ENCODE peak calls at places on chromosomes 7 and 10, in five cellular contexts. W is HCT116, E is sigmoid colon, C is K562, J is suprapubic skin. Z is an unnamed sample.

GRCh38 chr10:86962136-86962980 is 4.0 kb downstream of the SNCG start:
- DNase-seq in E (peak), W (no peak), J (peak), C (no peak), Z (peak)

GRCh38 chr7:11748884-11749283 is 83.1 kb downstream of the THSD7A start:
- DNase-seq in C (no peak), J (no peak), E (no peak), W (peak), Z (peak)

GRCh38 chr10:90959826-90960225 is 38.9 kb upstream of the ANKRD1 start:
- DNase-seq in E (no peak), C (no peak), W (no peak), J (no peak), Z (no peak)

GRCh38 chr10:96560970-96561887 is 25.6 kb downstream of the TM9SF3 start:
- DNase-seq in C (no peak), W (no peak), J (no peak), E (no peak), Z (no peak)

GRCh38 chr7:108091461-108091831 is 38.7 kb downstream of the LAMB4 start:
- DNase-seq in C (no peak), J (no peak), W (no peak), E (no peak), Z (no peak)

GRCh38 chr7:111920329-111920728 is 285.9 kb downstream of the DOCK4 start:
- DNase-seq in E (no peak), W (no peak), C (no peak), J (no peak), Z (no peak)

GRCh38 chr7:94912085-94912484 is 4.7 kb downstream of the PPP1R9A start:
- DNase-seq in E (no peak), J (no peak), C (no peak), W (no peak), Z (no peak)

GRCh38 chr7:114484226-114484625 is 69.6 kb downstream of the FOXP2 start:
- DNase-seq in C (no peak), E (no peak), J (no peak), W (no peak), Z (no peak)

GRCh38 chr7:100516135-100516812 is 22.7 kb upstream of the AGFG2 start:
- DNase-seq in J (peak), W (no peak), C (peak), E (peak), Z (no peak)

GRCh38 chr10:61397175-61397986 is 55.8 kb downstream of the TMEM26 start:
- DNase-seq in J (no peak), W (no peak), E (no peak), C (no peak), Z (peak)

GRCh38 chr10:117431160-117431559 is 55.9 kb upstream of the PDZD8 start:
- DNase-seq in J (no peak), W (peak), E (no peak), C (no peak), Z (peak)

GRCh38 chr7:55250313-55250712 is 114.8 kb upstream of the LANCL2 start:
- DNase-seq in J (no peak), W (peak), E (no peak), C (peak), Z (no peak)

GRCh38 chr10:76052798-76053473 is 621.5 kb downstream of the LRMDA start:
- DNase-seq in W (no peak), E (no peak), C (no peak), J (no peak), Z (no peak)

GRCh38 chr7:149715476-149715875 is 57.9 kb downstream of the ZNF467 start:
- DNase-seq in W (no peak), C (no peak), J (no peak), E (peak), Z (no peak)

GRCh38 chr7:36486336-36486735 is 96.7 kb downstream of the ANLN start:
- DNase-seq in W (no peak), J (no peak), E (no peak), C (no peak), Z (no peak)

GRCh38 chr10:129090618-129091366 is 376.2 kb upstream of the MGMT start:
- DNase-seq in J (no peak), W (no peak), E (no peak), C (no peak), Z (peak)

GRCh38 chr10:26637521-26638275 is 59.8 kb upstream of the PDSS1 start:
- DNase-seq in W (no peak), E (no peak), C (peak), J (no peak), Z (no peak)

GRCh38 chr7:79982151-79982770 is 152.4 kb upstream of the GNAI1 start:
- DNase-seq in W (no peak), C (no peak), E (no peak), J (no peak), Z (no peak)

GRCh38 chr7:69738396-69738889 is 140.2 kb downstream of the AUTS2 start:
- DNase-seq in J (no peak), W (no peak), E (no peak), C (no peak), Z (peak)

GRCh38 chr10:12973149-12973718 is 28.3 kb downstream of the CCDC3 start:
- DNase-seq in E (no peak), C (no peak), J (no peak), W (no peak), Z (peak)

GRCh38 chr10:74882427-74882826 is 56.0 kb downstream of the KAT6B start:
- DNase-seq in E (no peak), J (no peak), W (no peak), C (no peak), Z (no peak)

GRCh38 chr10:122558452-122558851 is 2.1 kb upstream of the DMBT1 start:
- DNase-seq in C (no peak), E (no peak), W (no peak), J (no peak), Z (no peak)

GRCh38 chr7:45923818-45924217 is 2.7 kb upstream of the IGFBP3 start:
- DNase-seq in J (no peak), W (no peak), E (no peak), C (no peak), Z (no peak)

GRCh38 chr7:120554960-120555571 is 282.1 kb downstream of the KCND2 start:
- DNase-seq in J (no peak), C (peak), W (peak), E (no peak), Z (peak)

GRCh38 chr7:107917770-107918651 is 27.0 kb downstream of the DLD start:
- DNase-seq in E (no peak), J (no peak), W (no peak), C (no peak), Z (no peak)

GRCh38 chr7:11206131-11206921 is 232.7 kb downstream of the PHF14 start:
- DNase-seq in E (no peak), W (no peak), J (no peak), C (no peak), Z (no peak)

GRCh38 chr10:12934777-12935176 is 66.7 kb downstream of the CCDC3 start:
- DNase-seq in C (no peak), W (no peak), J (no peak), E (no peak), Z (peak)

GRCh38 chr7:104217620-104218019 is 9.8 kb upstream of the ORC5 start:
- DNase-seq in J (no peak), C (no peak), E (no peak), W (no peak), Z (no peak)

GRCh38 chr10:93383562-93383981 is 98.6 kb downstream of the MYOF start:
- DNase-seq in J (no peak), W (no peak), C (no peak), E (no peak), Z (no peak)

GRCh38 chr10:24465899-24466615 is 257.1 kb downstream of the KIAA1217 start:
- DNase-seq in W (peak), E (no peak), C (no peak), J (no peak), Z (peak)

GRCh38 chr7:43018446-43018845 is 86.3 kb downstream of the MRPL32 start:
- DNase-seq in C (no peak), J (no peak), E (no peak), W (peak), Z (no peak)

GRCh38 chr10:114495303-114495702 is 91.0 kb upstream of the AFAP1L2 start:
- DNase-seq in E (no peak), J (no peak), C (no peak), W (no peak), Z (no peak)

GRCh38 chr7:4265056-4265455 is 417.0 kb upstream of the FOXK1 start:
- DNase-seq in C (no peak), W (no peak), E (no peak), J (no peak), Z (no peak)

GRCh38 chr10:44898665-44899064 is 12.5 kb upstream of the TMEM72 start:
- DNase-seq in W (no peak), J (no peak), C (no peak), E (no peak), Z (no peak)

GRCh38 chr7:3924277-3924676 is 623.2 kb downstream of the SDK1 start:
- DNase-seq in J (no peak), W (no peak), C (no peak), E (no peak), Z (no peak)

GRCh38 chr10:125023862-125024495 is 82.1 kb downstream of the ZRANB1 start:
- DNase-seq in E (peak), J (no peak), W (no peak), C (no peak), Z (no peak)

GRCh38 chr7:158863611-158864506 is 7.5 kb downstream of the DYNC2I1 start:
- DNase-seq in J (peak), C (peak), W (peak), E (peak), Z (peak)

GRCh38 chr10:28304032-28304571 is 1.2 kb upstream of the MPP7 start:
- DNase-seq in J (no peak), W (no peak), E (no peak), C (no peak), Z (no peak)

GRCh38 chr10:28300027-28300426 is 2.8 kb downstream of the MPP7 start:
- DNase-seq in W (no peak), J (no peak), C (peak), E (no peak), Z (no peak)

GRCh38 chr10:28305551-28305950 is 2.7 kb upstream of the MPP7 start:
- DNase-seq in W (no peak), J (no peak), C (no peak), E (no peak), Z (no peak)

GRCh38 chr10:28302012-28302667 is 724 bp downstream of the MPP7 start:
- DNase-seq in C (peak), W (no peak), J (no peak), E (no peak), Z (peak)

GRCh38 chr10:28302668-28303488 is at the start of gene MPP7:
- DNase-seq in E (peak), C (peak), W (peak), J (peak), Z (peak)
- TF ChIP-seq POLR2A in E (no peak), C (no peak), W (no peak), J (peak), Z (no peak)

GRCh38 chr7:35255417-35255798 is 1.5 kb upstream of the TBX20 start:
- DNase-seq in W (no peak), J (no peak), C (no peak), E (no peak), Z (no peak)

GRCh38 chr7:35254496-35255416 is 856 bp upstream of the TBX20 start:
- DNase-seq in W (no peak), C (no peak), J (no peak), E (no peak), Z (no peak)

GRCh38 chr7:35252584-35252983 is 1.3 kb downstream of the TBX20 start:
- DNase-seq in W (no peak), J (no peak), E (no peak), C (no peak), Z (no peak)

GRCh38 chr7:35253182-35253679 is 669 bp downstream of the TBX20 start:
- DNase-seq in W (no peak), E (no peak), J (no peak), C (no peak), Z (no peak)

DNA sequence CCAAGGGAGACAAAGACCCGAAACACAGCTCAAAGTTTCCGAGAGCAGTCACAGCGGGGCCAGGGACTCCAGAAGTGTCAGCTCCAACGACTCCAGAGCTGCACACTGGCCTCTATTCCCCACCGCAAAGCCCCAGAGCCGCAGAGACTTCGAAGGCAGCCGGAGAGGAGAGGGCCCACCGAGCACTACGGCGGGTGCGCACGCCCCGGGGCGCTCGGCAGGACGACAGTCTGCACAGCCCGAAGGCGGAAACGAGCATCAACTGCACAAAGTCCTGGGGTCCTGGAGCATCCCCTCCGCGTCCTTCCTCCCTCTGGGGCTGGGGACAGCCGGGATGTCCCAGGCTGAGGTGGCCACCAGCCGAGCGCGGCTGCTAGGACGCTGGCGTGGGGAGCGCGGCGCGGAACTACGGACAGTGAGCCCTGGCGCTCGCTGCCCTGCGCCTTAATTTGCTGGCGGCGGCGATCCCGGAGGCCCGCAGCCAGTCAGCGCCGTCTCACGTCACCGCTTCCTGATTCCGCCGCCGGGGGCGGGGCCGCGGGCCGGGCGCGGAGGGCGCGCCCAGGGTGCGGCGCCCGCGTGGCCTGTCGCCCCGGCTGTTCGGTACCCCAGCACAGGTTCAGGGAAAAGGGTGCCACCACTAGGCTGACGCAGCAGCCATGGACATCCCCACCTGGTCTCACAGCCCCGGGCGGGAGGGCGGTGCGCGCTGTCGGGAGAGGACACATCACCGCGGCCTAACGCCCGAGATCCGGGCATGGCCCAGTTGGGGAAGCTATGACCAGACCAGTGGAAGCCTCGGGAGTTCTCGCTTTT is at the start of gene TBX20:
- DNase-seq in C (no peak), J (no peak), E (no peak), W (no peak), Z (peak)
- TF ChIP-seq POLR2A in C (no peak), J (no peak), E (no peak), W (no peak), Z (no peak)

GRCh38 chr7:47288060-47288459 is 293.9 kb downstream of the TNS3 start:
- DNase-seq in E (no peak), J (no peak), C (no peak), W (no peak), Z (no peak)
- TF ChIP-seq POLR2A in E (no peak), J (no peak), C (no peak), W (no peak), Z (no peak)

DNA sequence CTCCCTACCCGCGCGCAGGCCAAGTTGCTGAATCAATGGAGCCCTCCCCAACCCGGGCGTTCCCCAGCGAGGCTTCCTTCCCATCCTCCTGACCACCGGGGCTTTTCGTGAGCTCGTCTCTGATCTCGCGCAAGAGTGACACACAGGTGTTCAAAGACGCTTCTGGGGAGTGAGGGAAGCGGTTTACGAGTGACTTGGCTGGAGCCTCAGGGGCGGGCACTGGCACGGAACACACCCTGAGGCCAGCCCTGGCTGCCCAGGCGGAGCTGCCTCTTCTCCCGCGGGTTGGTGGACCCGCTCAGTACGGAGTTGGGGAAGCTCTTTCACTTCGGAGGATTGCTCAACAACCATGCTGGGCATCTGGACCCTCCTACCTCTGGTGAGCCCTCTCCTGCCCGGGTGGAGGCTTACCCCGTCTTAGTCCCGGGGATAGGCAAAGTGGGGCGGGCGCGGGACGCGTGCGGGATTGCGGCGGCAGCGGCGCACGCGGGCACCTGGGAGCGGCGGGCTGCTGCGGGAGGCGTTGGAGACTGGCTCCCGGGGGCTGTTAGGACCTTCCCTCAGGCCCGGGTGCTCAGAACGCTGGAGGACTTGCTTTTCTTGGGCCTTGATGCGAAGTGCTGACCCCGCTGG is at the start of gene FAS:
- DNase-seq in C (no peak), J (peak), W (peak), E (peak), Z (peak)
- TF ChIP-seq POLR2A in C (no peak), J (peak), W (no peak), E (peak), Z (peak)

DNA sequence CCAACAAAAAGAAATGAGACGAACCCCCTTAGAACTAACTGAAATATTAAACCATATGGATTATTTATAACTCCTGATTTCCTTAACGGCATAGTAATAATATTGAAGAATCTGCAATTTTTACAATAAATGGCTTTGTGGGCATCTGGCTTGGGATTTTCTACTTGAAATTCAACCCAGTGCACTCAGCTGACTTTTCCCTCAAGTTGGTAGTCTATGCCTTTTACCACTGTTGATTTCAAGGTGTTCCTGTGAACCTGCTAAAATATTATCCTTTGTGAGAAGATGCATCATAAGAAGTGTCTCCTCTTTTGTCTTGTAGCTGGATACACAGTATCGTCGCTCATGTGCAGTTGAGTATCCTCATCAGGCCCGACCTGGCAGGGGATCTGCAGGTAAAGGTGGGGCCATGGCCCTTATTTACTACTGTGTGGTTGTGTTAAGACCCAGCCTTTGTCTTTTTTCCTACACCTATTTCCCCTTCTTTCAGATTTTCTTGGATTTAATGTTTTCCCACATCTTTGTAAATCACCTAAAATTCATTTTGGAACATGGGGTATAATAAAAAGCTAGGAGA is 8.0 kb downstream of the DNAJC9 start:
- DNase-seq in E (no peak), W (no peak), C (no peak), J (no peak), Z (no peak)
- TF ChIP-seq POLR2A in E (no peak), W (no peak), C (peak), J (no peak), Z (no peak)

GRCh38 chr7:75563171-75563570 is 71.1 kb downstream of the SPDYE5 start:
- DNase-seq in W (no peak), E (no peak), C (no peak), J (no peak), Z (no peak)

GRCh38 chr7:75559355-75559986 is 67.4 kb downstream of the SPDYE5 start:
- DNase-seq in C (no peak), E (no peak), W (no peak), J (no peak), Z (no peak)

GRCh38 chr7:75567948-75568595 is 76.0 kb downstream of the SPDYE5 start:
- DNase-seq in C (no peak), W (no peak), J (no peak), E (no peak), Z (no peak)

DNA sequence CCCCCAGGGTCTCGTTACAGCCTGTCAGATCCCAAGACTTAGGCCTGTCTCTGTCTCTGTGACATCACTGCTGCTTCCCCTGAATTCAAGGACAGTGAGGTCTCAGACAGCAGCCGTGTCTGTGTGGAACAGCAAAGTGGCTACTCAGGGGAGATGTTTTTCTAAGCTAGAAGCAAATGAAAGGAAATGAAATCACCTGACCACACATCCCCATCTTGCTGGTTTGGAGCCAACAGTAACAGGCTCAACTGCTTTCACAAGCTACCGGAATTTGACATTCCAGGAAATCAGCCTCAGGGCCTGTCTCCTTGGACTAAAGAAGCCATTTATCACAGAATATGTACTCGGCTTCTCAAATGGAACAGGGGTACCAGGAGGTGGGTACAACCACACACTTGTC is 73.0 kb downstream of the SPDYE5 start:
- DNase-seq in W (no peak), C (no peak), E (no peak), J (no peak), Z (no peak)
- TF ChIP-seq POLR2A in W (no peak), C (no peak), E (no peak), J (no peak), Z (no peak)

DNA sequence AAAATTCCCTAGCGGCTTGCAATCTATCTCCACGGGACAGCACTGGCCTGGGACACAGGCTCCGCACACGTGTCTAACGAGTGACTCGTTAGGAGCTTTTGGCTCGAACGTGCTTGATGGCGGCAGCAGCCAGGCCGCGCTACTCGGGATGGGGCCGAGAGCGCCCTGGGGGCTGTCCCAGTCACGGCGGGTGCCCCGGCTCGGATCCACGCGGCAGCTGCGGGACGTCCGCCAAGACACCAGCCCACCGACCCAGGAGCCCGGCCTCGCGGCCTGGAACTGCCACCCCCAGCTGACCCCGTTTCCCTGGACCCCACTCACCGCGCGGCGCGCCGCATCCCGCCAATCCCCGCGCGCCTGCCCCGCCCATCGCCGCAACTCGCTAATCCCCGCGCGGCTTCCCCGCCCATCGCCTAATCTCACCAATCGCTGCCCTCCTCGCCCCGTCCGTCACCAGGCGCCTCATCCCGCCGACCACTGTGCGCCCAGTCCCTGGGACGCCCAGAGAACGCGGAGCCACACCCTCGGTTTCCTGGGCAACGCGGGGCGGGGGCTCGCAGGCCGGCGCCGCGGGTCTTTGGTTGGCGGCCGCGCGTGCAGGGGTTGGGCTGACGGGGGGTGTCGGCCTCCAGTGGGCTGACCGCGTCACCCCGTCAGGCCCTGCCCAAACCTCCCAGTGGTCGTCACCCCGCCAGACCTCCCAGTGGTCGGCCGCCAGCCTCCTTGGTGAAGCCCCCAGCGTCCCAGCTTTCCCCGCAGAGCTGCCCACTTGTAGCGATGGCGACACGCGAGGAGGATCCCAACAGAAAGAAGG is at the start of gene POLD2:
- DNase-seq in J (peak), W (peak), E (peak), C (peak), Z (peak)
- TF ChIP-seq POLR2A in J (peak), W (peak), E (peak), C (peak), Z (peak)

Z was measured in NB4.